ENCODE peak calls at places on chromosome 21, in nine cellular contexts. O, Y, S, W, X, J, K, V and U are unnamed samples.

GRCh38 chr21:45142469-45142868 is 68.1 kb downstream of the ADARB1 start:
- DNase-seq in O (no peak), Y (no peak), S (no peak), W (no peak), X (no peak), J (no peak), K (peak), V (no peak), U (peak)

GRCh38 chr21:36790616-36791015 is 91.7 kb downstream of the SIM2 start:
- DNase-seq in O (no peak), Y (no peak), S (no peak), W (no peak), X (no peak), J (no peak), K (no peak), V (no peak), U (no peak)

GRCh38 chr21:36909901-36910561 is 56.4 kb downstream of the HLCS start:
- DNase-seq in O (no peak), Y (no peak), S (no peak), W (no peak), X (no peak), J (no peak), K (no peak), V (no peak), U (peak)

GRCh38 chr21:38244407-38244787 is 12.4 kb upstream of the KCNJ15 start:
- DNase-seq in O (no peak), Y (no peak), S (no peak), W (no peak), X (no peak), J (no peak), K (no peak), V (no peak), U (no peak)

GRCh38 chr21:32826317-32827167 is 55.0 kb upstream of the PAXBP1 start:
- DNase-seq in O (no peak), Y (peak), S (no peak), W (peak), X (peak), J (no peak), K (no peak), V (peak), U (peak)

GRCh38 chr21:43789276-43790052 is at the start of gene RRP1:
- DNase-seq in O (peak), Y (peak), S (peak), W (peak), X (peak), J (peak), K (peak), V (peak), U (peak)

GRCh38 chr21:31509108-31510017 is 150.1 kb upstream of the SOD1 start:
- DNase-seq in O (peak), Y (no peak), S (no peak), W (peak), X (no peak), J (peak), K (no peak), V (peak), U (no peak)

GRCh38 chr21:39087976-39088370 is 95.3 kb downstream of the PSMG1 start:
- DNase-seq in O (no peak), Y (no peak), S (no peak), W (no peak), X (no peak), J (no peak), K (no peak), V (peak), U (no peak)

GRCh38 chr21:39660191-39660590 is 47.5 kb downstream of the B3GALT5 start:
- DNase-seq in O (no peak), Y (no peak), S (no peak), W (no peak), X (no peak), J (no peak), K (no peak), V (no peak), U (no peak)

GRCh38 chr21:45383111-45383614 is 21.8 kb upstream of the COL18A1 start:
- DNase-seq in O (no peak), Y (no peak), S (no peak), W (no peak), X (no peak), J (peak), K (peak), V (no peak), U (no peak)

GRCh38 chr21:31318971-31319370 is 25.1 kb downstream of the TIAM1 start:
- DNase-seq in O (no peak), Y (no peak), S (no peak), W (no peak), X (no peak), J (no peak), K (no peak), V (no peak), U (no peak)

GRCh38 chr21:27026501-27026900 is 59.6 kb upstream of the ADAMTS5 start:
- DNase-seq in O (no peak), Y (no peak), S (no peak), W (no peak), X (no peak), J (no peak), K (no peak), V (no peak), U (no peak)

GRCh38 chr21:45982256-45982757 is 737 bp downstream of the COL6A1 start:
- DNase-seq in O (no peak), Y (no peak), S (no peak), W (peak), X (no peak), J (no peak), K (no peak), V (no peak), U (no peak)

GRCh38 chr21:25462517-25462971 is 144.7 kb downstream of the MRPL39 start:
- DNase-seq in O (no peak), Y (no peak), S (no peak), W (no peak), X (no peak), J (no peak), K (no peak), V (no peak), U (no peak)

GRCh38 chr21:15692711-15693110 is 37.1 kb upstream of the USP25 start:
- DNase-seq in O (no peak), Y (no peak), S (no peak), W (no peak), X (no peak), J (no peak), K (no peak), V (no peak), U (no peak)

GRCh38 chr21:41775152-41775472 is 8.3 kb upstream of the RIPK4 start:
- DNase-seq in O (no peak), Y (no peak), S (no peak), W (no peak), X (no peak), J (no peak), K (peak), V (no peak), U (no peak)

GRCh38 chr21:25911730-25912401 is 177.1 kb downstream of the GABPA start:
- DNase-seq in O (no peak), Y (no peak), S (no peak), W (no peak), X (no peak), J (no peak), K (no peak), V (no peak), U (no peak)

GRCh38 chr21:45542667-45543370 is 579 bp upstream of the SLC19A1 start:
- DNase-seq in O (no peak), Y (no peak), S (no peak), W (no peak), X (no peak), J (peak), K (peak), V (no peak), U (no peak)

GRCh38 chr21:38958940-38959685 is 153.4 kb downstream of the ETS2 start:
- DNase-seq in O (no peak), Y (no peak), S (no peak), W (no peak), X (no peak), J (no peak), K (no peak), V (peak), U (peak)

GRCh38 chr21:35015435-35016024 is 33.6 kb downstream of the RUNX1 start:
- DNase-seq in O (no peak), Y (no peak), S (no peak), W (no peak), X (no peak), J (no peak), K (no peak), V (no peak), U (no peak)

GRCh38 chr21:32958288-32958992 is 67.3 kb upstream of the OLIG2 start:
- DNase-seq in O (no peak), Y (no peak), S (no peak), W (no peak), X (no peak), J (no peak), K (no peak), V (no peak), U (no peak)

GRCh38 chr21:41767606-41768370 is 936 bp upstream of the RIPK4 start:
- DNase-seq in O (no peak), Y (no peak), S (no peak), W (peak), X (no peak), J (no peak), K (no peak), V (no peak), U (no peak)

GRCh38 chr21:42044871-42045495 is 26.1 kb upstream of the UMODL1 start:
- DNase-seq in O (no peak), Y (no peak), S (no peak), W (no peak), X (no peak), J (no peak), K (no peak), V (no peak), U (no peak)

GRCh38 chr21:32978346-32979270 is 47.1 kb upstream of the OLIG2 start:
- DNase-seq in O (no peak), Y (peak), S (no peak), W (no peak), X (peak), J (no peak), K (no peak), V (no peak), U (no peak)

GRCh38 chr21:40143822-40144525 is 276.7 kb downstream of the PCP4 start:
- DNase-seq in O (no peak), Y (peak), S (no peak), W (peak), X (no peak), J (peak), K (no peak), V (peak), U (no peak)

GRCh38 chr21:45923146-45923545 is 58.4 kb upstream of the COL6A1 start:
- DNase-seq in O (peak), Y (peak), S (no peak), W (peak), X (peak), J (peak), K (peak), V (peak), U (peak)